ENCODE peak calls at places on chromosomes 3 and 15, in four cellular contexts. E, D, Q and K are unnamed samples.

GRCh38 chr3:18623220-18623619 is 198.1 kb upstream of the SATB1 start:
- DNase-seq in E (no peak), D (no peak), Q (no peak), K (no peak)

GRCh38 chr3:131303848-131304247 is 77.7 kb upstream of the NUDT16 start:
- DNase-seq in D (no peak), E (peak), Q (no peak), K (no peak)

GRCh38 chr3:52851348-52851747 is 16.5 kb upstream of the MUSTN1 start:
- DNase-seq in E (peak), Q (peak), D (peak), K (peak)

GRCh38 chr3:16798738-16799137 is 86.0 kb upstream of the PLCL2 start:
- DNase-seq in D (no peak), Q (no peak), E (no peak), K (no peak)

GRCh38 chr3:188061133-188061532 is 92.8 kb upstream of the LPP start:
- DNase-seq in E (peak), D (peak), Q (no peak), K (peak)

GRCh38 chr3:101466465-101467309 is 46.3 kb downstream of the SENP7 start:
- DNase-seq in Q (peak), D (no peak), E (peak), K (peak)

GRCh38 chr3:52714335-52715302 is 8.7 kb downstream of the SPCS1 start:
- DNase-seq in D (no peak), E (no peak), Q (peak), K (no peak)

GRCh38 chr3:183895296-183895695 is 10.6 kb upstream of the PARL start:
- DNase-seq in E (peak), Q (peak), D (peak), K (peak)

GRCh38 chr3:65265942-65266341 is 578.1 kb upstream of the ADAMTS9 start:
- DNase-seq in Q (no peak), D (no peak), E (no peak), K (no peak)

GRCh38 chr3:64417816-64418215 is 192.6 kb upstream of the PRICKLE2 start:
- DNase-seq in D (no peak), Q (peak), E (peak), K (peak)

GRCh38 chr15:34993877-34994276 is 5.8 kb upstream of the ZNF770 start:
- DNase-seq in Q (no peak), D (no peak), E (no peak), K (no peak)

GRCh38 chr15:35496585-35496984 is 49.4 kb downstream of the DPH6 start:
- DNase-seq in D (no peak), Q (no peak), E (no peak), K (no peak)

GRCh38 chr3:128786434-128787020 is 60.5 kb downstream of the RAB7A start:
- DNase-seq in D (no peak), Q (no peak), E (no peak), K (peak)

GRCh38 chr3:188286087-188286513 is 132.1 kb downstream of the LPP start:
- DNase-seq in D (peak), E (peak), Q (no peak), K (peak)

GRCh38 chr3:34419801-34420200 is 621.4 kb downstream of the PDCD6IP start:
- DNase-seq in E (no peak), Q (peak), D (no peak), K (no peak)

GRCh38 chr15:39587910-39588530 is 7.1 kb downstream of the THBS1 start:
- DNase-seq in E (peak), Q (no peak), D (no peak), K (peak)

GRCh38 chr15:29924750-29925149 is 102.5 kb upstream of the TJP1 start:
- DNase-seq in D (peak), Q (peak), E (peak), K (peak)

GRCh38 chr15:79903137-79903536 is 6.3 kb upstream of the MTHFS start:
- DNase-seq in D (no peak), E (no peak), Q (no peak), K (no peak)

GRCh38 chr3:42229942-42230688 is 35.9 kb downstream of the CCK start:
- DNase-seq in E (peak), D (peak), Q (peak), K (peak)

GRCh38 chr15:70698412-70698811 is 64.9 kb downstream of the UACA start:
- DNase-seq in Q (no peak), D (no peak), E (no peak), K (no peak)

GRCh38 chr15:88894819-88895767 is at the start of gene HAPLN3:
- DNase-seq in E (no peak), Q (peak), D (no peak), K (peak)

GRCh38 chr3:124886168-124887051 is 755 bp downstream of the ITGB5 start:
- DNase-seq in Q (peak), E (peak), D (peak), K (peak)

GRCh38 chr3:146449076-146449475 is 20.3 kb downstream of the PLSCR2 start:
- DNase-seq in Q (no peak), D (no peak), E (no peak), K (no peak)

GRCh38 chr15:38868326-38869114 is 303.9 kb upstream of the RASGRP1 start:
- DNase-seq in E (peak), Q (no peak), D (peak), K (peak)